ENCODE peak calls at places on chromosomes 5 and 9, in nine cellular contexts. G, X, L, U, R, Y, D, Q and I are unnamed samples.

GRCh38 chr5:92559743-92560142 is 1021.3 kb downstream of the NR2F1-AS1 start:
- ATAC-seq in G (no peak), X (no peak), L (no peak), U (no peak), R (no peak), Y (no peak), D (no peak), Q (no peak), I (no peak)

GRCh38 chr5:116645627-116646026 is 71.0 kb upstream of the SEMA6A start:
- ATAC-seq in G (peak), X (no peak), L (no peak), U (no peak), R (no peak), Y (no peak), D (no peak), Q (no peak), I (no peak)

GRCh38 chr5:160506006-160507004 is 84.7 kb downstream of the PTTG1 start:
- ATAC-seq in G (no peak), X (peak), L (peak), U (peak), R (peak), Y (peak), D (peak), Q (peak), I (peak)

GRCh38 chr9:93585695-93586094 is 9.3 kb downstream of the PHF2 start:
- ATAC-seq in G (no peak), X (no peak), L (no peak), U (no peak), R (no peak), Y (no peak), D (no peak), Q (no peak), I (no peak)

GRCh38 chr9:96398582-96399334 is 15.2 kb upstream of the SLC35D2 start:
- ATAC-seq in G (no peak), X (peak), L (peak), U (no peak), R (no peak), Y (no peak), D (no peak), Q (no peak), I (peak)

GRCh38 chr9:109977521-109977920 is 197.5 kb downstream of the PALM2AKAP2 start:
- ATAC-seq in G (no peak), X (no peak), L (no peak), U (no peak), R (no peak), Y (no peak), D (no peak), Q (no peak), I (peak)

GRCh38 chr9:120385606-120386389 is 194.2 kb downstream of the CDK5RAP2 start:
- ATAC-seq in G (no peak), X (no peak), L (no peak), U (no peak), R (no peak), Y (no peak), D (no peak), Q (no peak), I (no peak)

GRCh38 chr5:179146277-179146676 is 86.1 kb downstream of the ZNF354C start:
- ATAC-seq in G (no peak), X (no peak), L (peak), U (no peak), R (no peak), Y (no peak), D (no peak), Q (no peak), I (peak)

GRCh38 chr5:181059297-181060230 is 19.5 kb downstream of the BTNL9 start:
- ATAC-seq in G (peak), X (peak), L (no peak), U (peak), R (peak), Y (peak), D (no peak), Q (no peak), I (no peak)

GRCh38 chr5:156755421-156756087 is 94.5 kb upstream of the PPP1R2B start:
- ATAC-seq in G (no peak), X (no peak), L (no peak), U (no peak), R (no peak), Y (no peak), D (no peak), Q (no peak), I (no peak)

GRCh38 chr9:73162987-73163763 is 11.5 kb downstream of the ANXA1 start:
- ATAC-seq in G (peak), X (no peak), L (peak), U (no peak), R (no peak), Y (no peak), D (no peak), Q (no peak), I (peak)

GRCh38 chr9:95793924-95794828 is 81.3 kb upstream of the ERCC6L2 start:
- ATAC-seq in G (no peak), X (no peak), L (no peak), U (no peak), R (peak), Y (no peak), D (peak), Q (peak), I (no peak)

GRCh38 chr5:10719965-10720364 is 41.1 kb downstream of the DAP start:
- ATAC-seq in G (peak), X (no peak), L (no peak), U (no peak), R (peak), Y (no peak), D (no peak), Q (no peak), I (no peak)

GRCh38 chr5:119353686-119354366 is 2.0 kb upstream of the TNFAIP8 start:
- ATAC-seq in G (no peak), X (no peak), L (peak), U (no peak), R (no peak), Y (peak), D (no peak), Q (no peak), I (peak)

GRCh38 chr5:169054506-169054905 is 246.4 kb downstream of the SLIT3 start:
- ATAC-seq in G (no peak), X (no peak), L (no peak), U (no peak), R (no peak), Y (no peak), D (no peak), Q (no peak), I (no peak)

GRCh38 chr5:140336388-140336787 is 10.0 kb downstream of the HBEGF start:
- ATAC-seq in G (no peak), X (peak), L (no peak), U (peak), R (no peak), Y (no peak), D (peak), Q (peak), I (no peak)

GRCh38 chr9:136673088-136673969 is 10.6 kb downstream of the EGFL7 start:
- ATAC-seq in G (no peak), X (no peak), L (no peak), U (no peak), R (no peak), Y (no peak), D (no peak), Q (no peak), I (no peak)

GRCh38 chr9:2299156-2299842 is 284.2 kb downstream of the SMARCA2 start:
- ATAC-seq in G (peak), X (no peak), L (no peak), U (peak), R (peak), Y (no peak), D (no peak), Q (no peak), I (no peak)

GRCh38 chr5:10632110-10632903 is 68.4 kb downstream of the ANKRD33B start:
- ATAC-seq in G (peak), X (no peak), L (no peak), U (peak), R (peak), Y (peak), D (no peak), Q (no peak), I (peak)

GRCh38 chr5:140596364-140596763 is 31.7 kb downstream of the SLC35A4 start:
- ATAC-seq in G (peak), X (no peak), L (no peak), U (no peak), R (peak), Y (no peak), D (peak), Q (no peak), I (no peak)

GRCh38 chr5:42810905-42811590 is 644 bp downstream of the SELENOP start:
- ATAC-seq in G (no peak), X (no peak), L (no peak), U (no peak), R (peak), Y (no peak), D (no peak), Q (no peak), I (no peak)

GRCh38 chr9:107624216-107624948 is 134.8 kb upstream of the KLF4 start:
- ATAC-seq in G (peak), X (no peak), L (no peak), U (no peak), R (no peak), Y (no peak), D (no peak), Q (no peak), I (no peak)

GRCh38 chr5:112594060-112594850 is 143.4 kb upstream of the APC start:
- ATAC-seq in G (no peak), X (no peak), L (no peak), U (no peak), R (no peak), Y (no peak), D (no peak), Q (no peak), I (no peak)

GRCh38 chr9:94534901-94535300 is 20.0 kb upstream of the PCAT7 start:
- ATAC-seq in G (no peak), X (no peak), L (no peak), U (no peak), R (no peak), Y (no peak), D (no peak), Q (no peak), I (no peak)

GRCh38 chr5:153756540-153756939 is 266.1 kb downstream of the GRIA1 start:
- ATAC-seq in G (no peak), X (no peak), L (no peak), U (no peak), R (no peak), Y (no peak), D (no peak), Q (no peak), I (no peak)

GRCh38 chr9:22274477-22274876 is 172.1 kb upstream of the DMRTA1 start:
- ATAC-seq in G (no peak), X (no peak), L (no peak), U (no peak), R (no peak), Y (no peak), D (no peak), Q (no peak), I (no peak)

GRCh38 chr9:2473691-2474090 is 147.9 kb upstream of the VLDLR start:
- ATAC-seq in G (no peak), X (no peak), L (no peak), U (no peak), R (no peak), Y (no peak), D (no peak), Q (no peak), I (no peak)

GRCh38 chr9:87383341-87384150 is 114.1 kb upstream of the DAPK1 start:
- ATAC-seq in G (no peak), X (no peak), L (no peak), U (no peak), R (no peak), Y (no peak), D (no peak), Q (no peak), I (no peak)

GRCh38 chr9:20262611-20263010 is 359.7 kb downstream of the MLLT3 start:
- ATAC-seq in G (no peak), X (no peak), L (no peak), U (no peak), R (peak), Y (no peak), D (no peak), Q (no peak), I (no peak)